ENCODE peak calls at places on chromosomes 2 and 18, in ten cellular contexts. D is heart left ventricle, V is body of pancreas, R is MCF 10A, K is GM12865, Y is fibroblast of lung, A is Peyer's patch, J is thyroid gland, C is ovary, W is tibial artery. O is an unnamed sample.

GRCh38 chr2:174774828-174775227 is 10.6 kb upstream of the CHRNA1 start:
- DNase-seq in K (no peak), R (no peak), A (no peak), D (no peak), Y (no peak), C (no peak), V (no peak), W (no peak), J (no peak), O (no peak)

GRCh38 chr18:2979871-2980606 is 32.9 kb downstream of the LPIN2 start:
- DNase-seq in D (no peak), Y (no peak), C (no peak), R (peak; percentile 26), J (peak; percentile 42), A (no peak), K (peak; percentile 58), W (peak; percentile 60), V (no peak), O (no peak)

GRCh38 chr2:20164061-20164733 is 60.7 kb downstream of the SDC1 start:
- DNase-seq in R (no peak), J (no peak), K (peak; percentile 15), A (no peak), D (no peak), C (no peak), V (no peak), W (no peak), Y (no peak), O (no peak)

GRCh38 chr2:127050803-127051115 is 56.2 kb downstream of the BIN1 start:
- DNase-seq in D (peak; percentile 8), W (no peak), Y (no peak), A (peak; percentile 43), R (no peak), C (no peak), J (no peak), K (no peak), V (no peak), O (peak; percentile 13)

GRCh38 chr2:7010376-7010775 is 93.2 kb downstream of the RNF144A start:
- DNase-seq in R (peak; percentile 79), C (peak; percentile 36), A (no peak), J (no peak), W (peak; percentile 44), D (peak; percentile 55), K (no peak), V (peak; percentile 44), Y (peak; percentile 71), O (no peak)

GRCh38 chr2:105397959-105398521 is 811 bp downstream of the FHL2 start:
- DNase-seq in W (no peak), V (no peak), D (no peak), C (peak; percentile 13), A (no peak), J (peak; percentile 31), R (peak; percentile 34), Y (peak; percentile 58), K (no peak), O (no peak)

GRCh38 chr2:184577741-184578140 is 20.6 kb upstream of the ZNF804A start:
- DNase-seq in K (no peak), V (no peak), W (no peak), R (no peak), A (no peak), J (no peak), C (no peak), D (no peak), Y (no peak), O (no peak)

GRCh38 chr2:240905176-240905781 is 857 bp upstream of the CROCC2 start:
- DNase-seq in D (no peak), R (no peak), V (peak; percentile 31), K (no peak), C (peak; percentile 16), W (no peak), J (peak; percentile 35), A (no peak), Y (no peak), O (no peak)

GRCh38 chr2:196435189-196435588 is 204.3 kb upstream of the CCDC150 start:
- DNase-seq in J (no peak), Y (peak; percentile 29), A (no peak), W (no peak), C (no peak), K (no peak), R (no peak), V (no peak), D (no peak), O (no peak)

GRCh38 chr18:23135679-23136325 is 517 bp downstream of the CABLES1 start:
- DNase-seq in J (peak; percentile 54), C (peak; percentile 38), K (peak; percentile 53), A (peak; percentile 55), Y (no peak), W (peak; percentile 28), D (peak; percentile 33), V (peak; percentile 18), R (peak; percentile 33), O (peak; percentile 50)

DNA sequence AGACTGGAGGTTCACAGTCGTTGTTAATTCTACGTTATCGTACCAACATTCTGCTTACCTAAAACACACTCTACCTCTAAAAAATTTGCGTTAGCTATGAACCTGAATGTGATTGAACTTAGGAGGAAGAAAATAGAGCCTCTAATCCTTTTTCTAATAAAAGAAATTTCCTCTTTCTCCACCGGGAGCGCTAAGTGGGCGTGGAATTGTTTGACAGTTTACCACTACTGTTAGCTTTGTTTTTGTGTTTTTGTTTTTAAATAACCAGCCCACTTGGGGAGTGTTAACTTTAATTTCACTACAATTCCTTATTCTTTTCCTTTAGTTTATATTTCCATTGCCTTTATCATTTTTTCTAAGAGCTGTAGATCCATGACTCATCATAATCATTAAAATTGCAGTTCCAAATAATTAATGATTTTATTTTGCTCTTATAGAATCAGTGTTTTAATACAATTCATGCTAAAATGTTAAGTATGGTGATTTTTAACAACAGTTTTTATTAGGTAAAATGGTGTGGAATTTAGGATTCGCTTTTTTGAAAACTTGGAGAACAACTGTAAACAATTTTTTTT is 55.0 kb upstream of the ITM2C start:
- DNase-seq in K (no peak), C (no peak), A (no peak), J (no peak), W (no peak), D (no peak), R (peak; percentile 9), Y (no peak), V (no peak), O (no peak)
- TF ChIP-seq CTCF in K (peak; percentile 22), C (no peak), A (no peak), J (no peak), W (no peak), D (no peak), R (no peak), Y (peak; percentile 45), V (no peak), O (no peak)

GRCh38 chr2:135585586-135585985 is 54.3 kb downstream of the R3HDM1 start:
- DNase-seq in K (peak; percentile 3), J (no peak), D (no peak), A (no peak), C (no peak), Y (peak; percentile 41), W (no peak), V (no peak), R (no peak), O (no peak)
- TF ChIP-seq CTCF in K (peak; percentile 7), J (no peak), D (no peak), A (no peak), C (no peak), Y (peak; percentile 34), W (no peak), V (no peak), R (peak; percentile 15), O (no peak)

GRCh38 chr2:228037915-228038314 is 143.6 kb downstream of the SPHKAP start:
- DNase-seq in R (no peak), A (no peak), J (no peak), V (no peak), K (no peak), Y (no peak), W (no peak), D (no peak), C (no peak), O (no peak)

GRCh38 chr2:228040995-228041394 is 140.5 kb downstream of the SPHKAP start:
- DNase-seq in D (no peak), A (no peak), V (no peak), J (no peak), Y (no peak), W (no peak), K (no peak), R (no peak), C (no peak), O (no peak)

GRCh38 chr2:228039752-228040534 is 141.5 kb downstream of the SPHKAP start:
- DNase-seq in R (peak; percentile 56), V (peak; percentile 3), C (no peak), J (no peak), A (no peak), W (no peak), D (no peak), Y (peak; percentile 35), K (peak; percentile 29), O (no peak)
- TF ChIP-seq CTCF in R (peak; percentile 63), V (peak; percentile 53), C (no peak), J (peak; percentile 46), A (no peak), W (peak; percentile 13), D (peak; percentile 44), Y (peak; percentile 77), K (peak; percentile 68), O (no peak)

GRCh38 chr2:120854014-120854620 is 118.4 kb downstream of the GLI2 start:
- DNase-seq in W (no peak), K (no peak), D (no peak), C (no peak), A (no peak), J (no peak), Y (no peak), R (no peak), V (no peak), O (no peak)

GRCh38 chr2:120856421-120856862 is 120.8 kb downstream of the GLI2 start:
- DNase-seq in D (no peak), J (no peak), C (no peak), R (no peak), Y (no peak), V (peak; percentile 12), W (no peak), K (no peak), A (no peak), O (no peak)

GRCh38 chr2:120855855-120856405 is 120.3 kb downstream of the GLI2 start:
- DNase-seq in V (no peak), J (no peak), R (no peak), Y (no peak), K (no peak), W (no peak), C (no peak), D (no peak), A (no peak), O (no peak)

GRCh38 chr2:120853294-120854013 is 117.8 kb downstream of the GLI2 start:
- DNase-seq in C (no peak), D (no peak), R (no peak), J (no peak), W (no peak), V (no peak), Y (no peak), A (no peak), K (no peak), O (no peak)

DNA sequence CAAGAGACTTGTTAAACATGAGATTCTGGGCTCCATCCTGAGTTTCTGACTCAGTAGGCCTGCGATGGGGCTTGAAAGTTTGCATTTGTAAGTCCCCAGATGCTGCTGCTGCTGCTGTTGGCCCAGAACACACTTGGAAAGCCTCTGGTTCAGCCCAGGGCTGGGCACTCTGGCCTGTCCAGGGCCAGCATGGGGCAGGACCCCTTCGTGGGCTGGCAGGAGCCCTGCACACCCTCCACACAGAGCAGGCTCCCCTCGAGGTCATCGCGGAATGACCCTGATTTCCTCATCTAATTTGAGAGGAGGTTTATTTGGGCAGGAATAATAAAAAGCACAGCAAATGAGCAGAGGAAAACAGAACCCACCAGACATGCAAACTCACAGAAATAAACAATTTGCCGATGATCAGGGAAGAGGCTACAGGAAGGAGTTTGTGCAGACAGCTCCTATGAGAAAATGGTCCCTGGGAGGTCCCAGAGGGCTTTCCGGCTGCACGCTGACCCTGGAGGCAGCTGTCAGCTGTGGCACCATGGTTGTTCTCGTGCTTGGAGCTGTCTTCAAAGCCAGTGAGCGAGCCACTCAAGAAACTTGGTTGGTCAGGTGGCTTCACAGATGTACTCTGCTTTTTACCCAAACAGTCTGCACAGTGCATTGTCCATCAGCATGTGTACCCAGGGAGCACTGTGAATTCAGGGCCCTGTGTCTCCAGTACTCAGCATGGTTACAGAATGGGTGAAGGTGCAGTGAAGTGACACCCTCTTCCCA is 119.3 kb downstream of the GLI2 start:
- DNase-seq in W (no peak), J (no peak), V (no peak), A (no peak), D (no peak), Y (no peak), R (no peak), K (no peak), C (no peak), O (no peak)
- TF ChIP-seq CTCF in W (no peak), J (no peak), V (no peak), A (no peak), D (no peak), Y (no peak), R (no peak), K (no peak), C (no peak), O (no peak)

O was measured in activated B cell treated with CpG ODN at 0.5 μM for 24 hours.